ENCODE peak calls at places on chromosomes 11 and 22, in nine cellular contexts. C is stimulated activated CD4-positive, alpha-beta T cell treated with anti-CD3 and anti-CD28 coated beads, Interleukin-1b, Interleukin-23, amount 100 ng/mL, for 24 hours; W is mesendoderm; G is NCI-H1105 treated with DMSO at 0.1 percent for 48 hours; L is effector memory CD4-positive, alpha-beta T cell; H is dorsolateral prefrontal cortex; M is activated gamma-delta T cell treated with Interleukin-2 at 50 U/mL for 16 hours; P is activated CD4-positive, alpha-beta T cell treated with anti-CD3 and anti-CD28 coated beads, Interleukin-2, amount 50 U/mL, for 1 hour; B is activated CD8-positive, alpha-beta T cell treated with anti-CD3 and anti-CD28 coated beads for 36 hours. I is an unnamed sample.

GRCh38 chr11:4123218-4123617 is 28.6 kb downstream of the RRM1 start:
- DNase-seq in B (no peak), W (no peak), G (no peak), M (no peak), H (no peak), L (no peak), C (no peak), P (no peak), I (no peak)

GRCh38 chr11:14894657-14895598 is 2.9 kb upstream of the CYP2R1 start:
- DNase-seq in G (no peak), M (no peak), W (peak), C (no peak), B (peak), L (no peak), H (peak), P (no peak), I (peak)

GRCh38 chr22:28711820-28712777 is 29.5 kb downstream of the CHEK2 start:
- DNase-seq in G (no peak), H (no peak), W (peak), M (no peak), C (no peak), L (no peak), P (no peak), B (no peak), I (no peak)

GRCh38 chr22:50733521-50734342 is 4.3 kb upstream of the ACR start:
- DNase-seq in W (no peak), L (no peak), M (no peak), H (peak), C (no peak), G (no peak), B (no peak), P (no peak), I (peak)

GRCh38 chr11:17478064-17478463 is 1.4 kb upstream of the ABCC8 start:
- DNase-seq in G (no peak), B (no peak), L (no peak), H (no peak), C (no peak), M (no peak), W (no peak), P (no peak), I (no peak)

GRCh38 chr11:90447651-90448050 is 224.8 kb upstream of the CHORDC1 start:
- DNase-seq in H (no peak), W (no peak), P (no peak), B (no peak), M (no peak), G (no peak), L (no peak), C (no peak), I (no peak)

GRCh38 chr11:97007283-97007682 is 617.5 kb downstream of the JRKL start:
- DNase-seq in L (no peak), P (no peak), H (no peak), W (no peak), M (no peak), B (no peak), G (no peak), C (no peak), I (no peak)

GRCh38 chr11:72227316-72228228 is 3.0 kb downstream of the INPPL1 start:
- DNase-seq in H (peak), C (no peak), W (no peak), L (no peak), B (no peak), G (peak), M (no peak), P (no peak), I (no peak)

GRCh38 chr22:31952459-31952858 is 8.1 kb downstream of the YWHAH start:
- DNase-seq in C (no peak), L (no peak), W (no peak), G (no peak), M (no peak), P (no peak), H (no peak), B (no peak), I (no peak)

GRCh38 chr22:21992593-21993237 is 10.1 kb upstream of the TOP3B start:
- DNase-seq in W (no peak), L (no peak), P (no peak), C (no peak), H (no peak), M (no peak), G (no peak), B (no peak), I (no peak)

GRCh38 chr11:122556605-122557004 is 98.9 kb upstream of the UBASH3B start:
- DNase-seq in B (peak), L (no peak), G (peak), W (peak), H (no peak), P (peak), C (no peak), M (peak), I (no peak)

GRCh38 chr22:41481131-41481830 is 12.4 kb downstream of the ACO2 start:
- DNase-seq in G (no peak), W (peak), P (no peak), B (no peak), L (no peak), H (no peak), C (no peak), M (no peak), I (peak)

GRCh38 chr22:36194971-36195370 is 6.6 kb downstream of the APOL4 start:
- DNase-seq in L (peak), G (peak), H (peak), P (peak), M (peak), B (peak), C (peak), W (peak), I (no peak)

GRCh38 chr11:131744847-131745246 is 374.4 kb downstream of the NTM start:
- DNase-seq in H (no peak), P (no peak), B (no peak), C (no peak), G (no peak), W (no peak), M (no peak), L (no peak), I (no peak)

GRCh38 chr11:2387266-2387982 is 10.3 kb downstream of the CD81 start:
- DNase-seq in W (no peak), H (no peak), G (no peak), B (peak), L (no peak), M (peak), P (no peak), C (no peak), I (peak)

GRCh38 chr11:68965901-68966868 is 14.6 kb downstream of the MRGPRD start:
- DNase-seq in W (no peak), G (no peak), L (no peak), P (no peak), C (no peak), B (no peak), H (peak), M (no peak), I (no peak)

GRCh38 chr11:10908215-10908990 is 50.5 kb upstream of the ZBED5 start:
- DNase-seq in M (no peak), L (no peak), W (peak), B (no peak), H (no peak), G (no peak), P (no peak), C (no peak), I (no peak)

GRCh38 chr11:121132211-121132976 is 31.4 kb downstream of the TECTA start:
- DNase-seq in L (no peak), G (no peak), B (no peak), H (no peak), M (no peak), P (no peak), W (peak), C (no peak), I (no peak)

GRCh38 chr22:49259870-49260615 is 567.6 kb downstream of the BRD1 start:
- DNase-seq in C (no peak), L (no peak), W (no peak), P (no peak), M (no peak), H (no peak), B (no peak), G (no peak), I (no peak)

GRCh38 chr11:121672630-121673487 is 220.1 kb upstream of the SORL1-AS1 start:
- DNase-seq in M (no peak), C (no peak), L (no peak), B (no peak), W (no peak), H (no peak), P (no peak), G (no peak), I (no peak)

GRCh38 chr11:4531666-4532065 is 13.3 kb upstream of the OR52M1 start:
- DNase-seq in M (no peak), H (no peak), B (no peak), C (no peak), L (no peak), G (no peak), W (no peak), P (no peak), I (no peak)

GRCh38 chr11:75246673-75247350 is 6.2 kb downstream of the TPBGL start:
- DNase-seq in M (no peak), G (no peak), L (no peak), W (no peak), H (peak), B (no peak), P (no peak), C (no peak), I (no peak)

GRCh38 chr22:31084811-31085492 is 3.8 kb downstream of the SMTN start:
- DNase-seq in P (peak), B (peak), W (peak), L (peak), M (peak), G (peak), H (peak), C (peak), I (peak)

GRCh38 chr11:26847977-26848376 is 126.1 kb upstream of the SLC5A12 start:
- DNase-seq in H (no peak), W (no peak), G (no peak), C (no peak), P (no peak), B (no peak), M (no peak), L (no peak), I (no peak)

GRCh38 chr22:36873614-36874308 is 13.0 kb downstream of the NCF4 start:
- DNase-seq in L (no peak), C (no peak), M (no peak), P (no peak), G (peak), W (peak), B (peak), H (no peak), I (no peak)

GRCh38 chr22:31490496-31490925 is 869 bp upstream of the EIF4ENIF1 start:
- DNase-seq in W (peak), H (peak), L (peak), G (peak), B (peak), M (peak), C (peak), P (peak), I (peak)

GRCh38 chr22:31626427-31627150 is 35.4 kb downstream of the PISD start:
- DNase-seq in B (no peak), W (no peak), P (no peak), L (no peak), C (no peak), G (no peak), H (no peak), M (no peak), I (no peak)

GRCh38 chr11:33687733-33688479 is 12.7 kb downstream of the C11orf91 start:
- DNase-seq in C (no peak), G (peak), B (peak), L (no peak), M (no peak), H (no peak), P (no peak), W (peak), I (peak)

GRCh38 chr22:45424241-45424731 is 10.8 kb downstream of the RIBC2 start:
- DNase-seq in B (no peak), C (no peak), H (no peak), M (no peak), G (no peak), W (no peak), P (no peak), L (no peak), I (no peak)

GRCh38 chr11:19566583-19567379 is 145.9 kb upstream of the NAV2 start:
- DNase-seq in G (no peak), L (no peak), M (no peak), C (no peak), P (no peak), W (no peak), H (no peak), B (no peak), I (no peak)

GRCh38 chr22:29288837-29289236 is 17.6 kb upstream of the GAS2L1 start:
- DNase-seq in C (no peak), L (no peak), W (no peak), G (no peak), M (no peak), H (no peak), P (no peak), B (no peak), I (no peak)

GRCh38 chr11:96893988-96894387 is 504.2 kb downstream of the JRKL start:
- DNase-seq in B (no peak), H (no peak), G (no peak), P (no peak), M (no peak), C (no peak), W (peak), L (no peak), I (no peak)

GRCh38 chr11:45859661-45860140 is 12.4 kb downstream of the CRY2 start:
- DNase-seq in L (no peak), H (peak), W (peak), P (no peak), M (no peak), C (no peak), G (peak), B (no peak), I (peak)